ENCODE peak calls at places on chromosome 17, in six cellular contexts. K, Y, E, J, B and V are unnamed samples.

GRCh38 chr17:8623591-8623990 is 6.9 kb downstream of the MYH10 start:
- DNase-seq in Y (peak), E (no peak), K (no peak), B (no peak), J (peak), V (no peak)

GRCh38 chr17:47978324-47978723 is 7.4 kb downstream of the CDK5RAP3 start:
- DNase-seq in J (peak), B (peak), E (peak), K (peak), Y (peak), V (no peak)

GRCh38 chr17:8837438-8838075 is 29.9 kb downstream of the PIK3R6 start:
- DNase-seq in K (no peak), B (no peak), E (peak), J (no peak), Y (peak), V (no peak)

GRCh38 chr17:2849327-2849670 is 53.1 kb downstream of the RAP1GAP2 start:
- DNase-seq in K (no peak), E (no peak), Y (no peak), B (no peak), J (no peak), V (no peak)

GRCh38 chr17:4901648-4902344 is 1.1 kb downstream of the CHRNE start:
- DNase-seq in B (no peak), J (no peak), E (no peak), Y (no peak), K (no peak), V (no peak)

GRCh38 chr17:48438662-48439061 is 8.6 kb upstream of the SKAP1 start:
- DNase-seq in Y (no peak), E (no peak), B (no peak), J (no peak), K (no peak), V (no peak)

GRCh38 chr17:47776330-47777197 is 43.5 kb downstream of the TBX21 start:
- DNase-seq in E (peak), J (peak), K (no peak), B (no peak), Y (peak), V (no peak)

GRCh38 chr17:2271985-2272702 is 31.4 kb downstream of the SMG6 start:
- DNase-seq in Y (no peak), E (no peak), B (no peak), K (no peak), J (no peak), V (no peak)

GRCh38 chr17:75843577-75844529 is at the start of gene UNC13D:
- DNase-seq in B (no peak), K (no peak), J (no peak), Y (no peak), E (no peak), V (no peak)

GRCh38 chr17:1362065-1362848 is 37.8 kb downstream of the YWHAE start:
- DNase-seq in Y (peak), J (no peak), B (peak), E (no peak), K (no peak), V (no peak)

GRCh38 chr17:252456-252855 is 71.0 kb upstream of the DOC2B start:
- DNase-seq in B (peak), E (no peak), K (no peak), J (no peak), Y (no peak), V (no peak)

GRCh38 chr17:56593073-56593740 is at the start of gene NOG:
- DNase-seq in J (peak), K (no peak), B (peak), E (no peak), Y (no peak), V (no peak)

GRCh38 chr17:59154335-59154720 is 658 bp downstream of the SKA2 start:
- DNase-seq in Y (peak), K (no peak), E (peak), J (peak), B (peak), V (no peak)

GRCh38 chr17:79633154-79633553 is 22.3 kb upstream of the RBFOX3 start:
- DNase-seq in B (peak), J (no peak), E (no peak), K (no peak), Y (no peak), V (no peak)

GRCh38 chr17:47694018-47694817 is at the start of gene TBKBP1:
- DNase-seq in E (no peak), B (peak), Y (peak), J (peak), K (no peak), V (no peak)

GRCh38 chr17:49372428-49372827 is 10.4 kb upstream of the ZNF652 start:
- DNase-seq in E (no peak), K (no peak), B (no peak), J (no peak), Y (no peak), V (no peak)

GRCh38 chr17:32822996-32823395 is 53.9 kb downstream of the MYO1D start:
- DNase-seq in J (no peak), B (no peak), K (no peak), Y (no peak), E (no peak), V (no peak)

GRCh38 chr17:58415371-58416055 is 1.8 kb downstream of the RNF43 start:
- DNase-seq in B (no peak), E (peak), J (no peak), K (no peak), Y (no peak), V (no peak)

GRCh38 chr17:36755586-36755985 is 154.2 kb downstream of the MRM1 start:
- DNase-seq in K (no peak), B (no peak), Y (peak), J (peak), E (peak), V (no peak)

GRCh38 chr17:77145635-77146632 is 5.2 kb downstream of the SEC14L1 start:
- DNase-seq in Y (peak), J (peak), B (peak), E (no peak), K (no peak), V (peak)

GRCh38 chr17:77707546-77707945 is 251.0 kb upstream of the TNRC6C start:
- DNase-seq in K (no peak), J (no peak), B (no peak), Y (no peak), E (no peak), V (no peak)

GRCh38 chr17:69473801-69474170 is 59.3 kb downstream of the MAP2K6 start:
- DNase-seq in J (no peak), K (no peak), Y (peak), E (no peak), B (no peak), V (no peak)

GRCh38 chr17:51224615-51225262 is 35.1 kb downstream of the MBTD1 start:
- DNase-seq in Y (no peak), K (no peak), B (no peak), J (no peak), E (no peak), V (no peak)

GRCh38 chr17:76506408-76507328 is 5.4 kb upstream of the RHBDF2 start:
- DNase-seq in Y (peak), E (peak), B (peak), K (no peak), J (peak), V (no peak)

GRCh38 chr17:3920940-3921852 is 4.9 kb upstream of the P2RX1 start:
- DNase-seq in K (no peak), E (no peak), B (peak), J (no peak), Y (no peak), V (no peak)

GRCh38 chr17:45355087-45355486 is 38.3 kb upstream of the MAP3K14 start:
- DNase-seq in J (no peak), B (no peak), E (no peak), Y (no peak), K (no peak), V (no peak)

GRCh38 chr17:11144358-11145233 is 96.4 kb upstream of the SHISA6 start:
- DNase-seq in Y (peak), J (peak), K (no peak), B (no peak), E (peak), V (no peak)

GRCh38 chr17:31825961-31826691 is 32.9 kb downstream of the COPRS start:
- DNase-seq in K (no peak), E (peak), J (peak), B (peak), Y (peak), V (no peak)

GRCh38 chr17:65794572-65794971 is 233.1 kb upstream of the AXIN2 start:
- DNase-seq in Y (peak), B (no peak), J (peak), E (peak), K (no peak), V (no peak)

GRCh38 chr17:78669975-78670518 is 92.9 kb upstream of the DNAH17 start:
- DNase-seq in E (no peak), K (no peak), J (no peak), Y (no peak), B (peak), V (no peak)

GRCh38 chr17:17805575-17805974 is 31.2 kb downstream of the SREBF1 start:
- DNase-seq in Y (no peak), K (no peak), J (no peak), B (no peak), E (no peak), V (no peak)

GRCh38 chr17:5209396-5209795 is 17.7 kb upstream of the ZNF594 start:
- DNase-seq in J (no peak), E (no peak), B (no peak), Y (no peak), K (no peak), V (no peak)

GRCh38 chr17:6092923-6093468 is 22.8 kb downstream of the WSCD1 start:
- DNase-seq in K (no peak), E (no peak), Y (no peak), J (no peak), B (peak), V (no peak)

GRCh38 chr17:72125742-72126141 is 4.9 kb downstream of the SOX9 start:
- DNase-seq in K (no peak), B (no peak), Y (peak), J (peak), E (peak), V (no peak)

DNA sequence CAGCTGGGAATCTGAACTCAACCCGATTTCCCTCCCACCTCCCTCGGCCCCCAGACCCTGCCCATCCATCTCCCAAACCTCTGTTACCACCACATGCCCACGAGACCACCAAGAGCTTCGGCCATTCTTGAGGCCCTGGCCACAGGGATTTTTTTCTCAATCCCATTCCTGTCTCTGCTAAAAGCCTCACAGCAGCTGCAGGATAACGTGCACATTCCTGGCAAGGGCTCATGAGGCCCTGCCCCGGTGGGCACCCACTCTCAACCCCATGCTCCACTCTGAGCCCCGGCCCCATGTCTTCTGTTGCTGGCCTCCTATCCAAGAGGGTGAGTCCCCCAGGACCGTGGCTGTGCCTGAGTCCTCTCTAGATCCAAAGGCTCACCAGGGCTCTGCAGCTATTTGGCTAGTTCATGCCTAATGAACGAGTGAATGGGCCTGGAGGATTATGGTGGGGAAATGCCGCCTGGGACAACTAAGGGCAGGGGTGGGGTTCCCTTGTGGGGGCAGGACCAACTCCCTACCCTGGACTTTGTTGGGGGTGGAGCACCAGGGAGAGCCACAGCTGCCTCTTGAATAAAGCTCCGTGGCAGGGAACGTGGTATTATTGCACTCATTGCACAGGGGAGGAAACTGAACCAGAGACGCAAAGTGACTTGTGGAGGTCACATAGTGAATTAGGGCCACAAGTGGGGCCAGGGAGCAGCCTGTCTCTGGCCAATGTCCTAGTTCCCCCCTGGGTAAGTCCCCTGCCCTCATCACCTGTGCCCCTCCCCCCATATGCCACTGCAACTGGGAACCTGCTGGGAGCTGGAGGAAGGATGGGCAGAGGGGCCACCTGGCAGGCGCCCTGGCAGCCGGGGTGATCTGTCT is 113.8 kb upstream of the SMURF2 start:
- DNase-seq in Y (no peak), J (no peak), K (no peak), B (no peak), E (no peak), V (no peak)
- H3K4me3 ChIP-seq in Y (no peak), J (no peak), K (no peak), B (no peak), E (no peak), V (no peak)

GRCh38 chr17:81647640-81648012 is 8.7 kb downstream of the PDE6G start:
- DNase-seq in J (no peak), B (no peak), E (no peak), Y (no peak), K (no peak), V (no peak)
- H3K4me3 ChIP-seq in J (no peak), B (no peak), E (no peak), Y (no peak), K (no peak), V (no peak)

DNA sequence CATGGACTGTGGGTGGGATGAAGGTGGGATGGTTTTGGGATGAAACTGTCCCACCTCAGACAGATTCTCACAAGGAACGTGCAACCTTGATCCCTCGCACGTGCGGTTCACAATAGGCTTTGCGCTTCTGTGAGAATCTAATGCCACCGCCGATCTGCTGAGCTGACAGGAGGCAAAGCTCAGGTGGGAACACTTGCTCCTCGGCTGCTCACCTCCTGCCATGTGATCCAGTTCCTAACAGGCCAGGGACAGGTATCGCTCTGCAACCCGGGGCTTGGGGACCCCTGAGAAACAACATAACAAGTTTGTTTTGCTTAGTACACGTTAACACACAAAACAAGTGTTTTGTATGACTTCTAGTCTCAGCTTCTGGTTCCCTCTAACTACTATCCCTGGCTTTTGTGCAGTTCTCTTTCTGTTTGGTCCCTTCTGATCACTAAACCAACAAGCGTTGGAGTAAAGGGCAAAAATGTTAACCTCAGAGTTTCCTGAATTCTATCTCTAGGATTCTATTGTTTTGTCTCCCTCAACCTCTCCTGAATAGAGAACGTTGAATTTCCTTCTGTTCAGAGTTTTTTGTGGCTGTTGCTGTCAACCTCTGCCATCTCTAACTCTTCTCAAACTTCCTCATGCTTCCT is 7.8 kb upstream of the KRTAP3-1 start:
- DNase-seq in E (no peak), J (no peak), Y (no peak), B (no peak), K (no peak), V (no peak)
- H3K4me3 ChIP-seq in E (no peak), J (no peak), Y (no peak), B (no peak), K (no peak), V (no peak)

GRCh38 chr17:43559161-43559816 is 13.1 kb upstream of the ETV4 start:
- DNase-seq in Y (no peak), K (no peak), J (no peak), B (no peak), E (no peak), V (no peak)

GRCh38 chr17:43563262-43564079 is 17.3 kb upstream of the ETV4 start:
- DNase-seq in J (no peak), K (no peak), Y (no peak), B (no peak), E (no peak), V (no peak)

GRCh38 chr17:43564080-43564594 is 18.0 kb upstream of the ETV4 start:
- DNase-seq in J (no peak), E (no peak), K (no peak), Y (no peak), B (no peak), V (no peak)

GRCh38 chr17:43560461-43561427 is 14.6 kb upstream of the ETV4 start:
- DNase-seq in Y (no peak), E (no peak), B (no peak), K (no peak), J (no peak), V (no peak)

DNA sequence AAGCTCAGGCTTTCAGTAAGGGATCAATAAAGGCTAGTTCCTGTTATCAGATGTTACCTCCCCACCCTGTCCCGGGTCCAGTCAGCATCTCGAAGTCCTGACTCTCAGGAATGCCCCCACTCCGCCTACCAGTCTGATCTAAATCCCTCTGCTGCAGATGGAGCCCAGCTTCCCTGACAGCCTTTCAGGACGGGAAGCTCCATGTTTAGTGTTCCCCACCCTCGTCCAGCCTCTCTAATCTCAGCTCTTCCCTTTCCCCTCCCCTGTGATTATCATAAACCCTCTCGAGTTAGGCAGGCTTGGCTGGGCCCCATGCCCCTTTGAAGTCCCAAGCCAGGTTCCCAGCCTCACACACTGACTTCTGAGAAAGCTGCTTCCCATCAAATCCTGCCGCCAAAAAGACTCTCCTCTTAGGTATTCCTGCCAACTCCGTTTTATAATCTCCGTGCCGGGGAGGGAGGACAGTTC is 16.6 kb upstream of the ETV4 start:
- DNase-seq in E (no peak), Y (no peak), B (no peak), K (no peak), J (no peak), V (no peak)
- H3K4me3 ChIP-seq in E (no peak), Y (no peak), B (no peak), K (no peak), J (no peak), V (no peak)

GRCh38 chr17:73901249-73901648 is 257.0 kb upstream of the SDK2 start:
- DNase-seq in K (no peak), J (no peak), B (no peak), E (no peak), Y (no peak), V (no peak)
- H3K4me3 ChIP-seq in K (no peak), J (no peak), B (no peak), E (no peak), Y (no peak), V (no peak)

DNA sequence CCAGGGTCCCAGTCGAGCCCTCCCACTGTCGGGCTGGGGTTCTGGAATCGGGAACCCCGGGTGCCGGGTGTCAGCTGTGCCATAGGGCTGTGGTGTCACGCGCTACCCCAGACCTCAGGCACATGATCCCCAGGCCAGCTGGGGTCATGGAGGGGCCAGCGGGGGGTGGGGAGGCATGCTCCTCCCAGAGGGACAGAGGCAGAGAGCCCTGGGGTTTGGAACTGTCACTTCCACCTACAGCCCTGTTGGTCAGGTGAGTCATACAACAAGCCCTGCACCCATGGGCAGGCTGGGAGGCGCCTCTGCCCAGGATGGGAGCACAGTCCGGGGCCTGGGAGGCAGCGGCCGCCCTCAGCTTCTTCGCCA is 63.0 kb downstream of the BAIAP2 start:
- DNase-seq in Y (no peak), E (peak), J (peak), B (no peak), K (no peak), V (no peak)
- H3K4me3 ChIP-seq in Y (peak), E (no peak), J (peak), B (no peak), K (peak), V (no peak)

GRCh38 chr17:60364006-60364405 is 27.9 kb downstream of the USP32 start:
- DNase-seq in J (no peak), E (no peak), K (no peak), Y (no peak), B (no peak), V (no peak)
- H3K4me3 ChIP-seq in J (no peak), E (no peak), K (no peak), Y (no peak), B (no peak), V (no peak)

GRCh38 chr17:74543406-74543805 is 2.5 kb downstream of the CD300C start:
- DNase-seq in Y (no peak), K (no peak), E (no peak), J (no peak), B (no peak), V (no peak)

GRCh38 chr17:74546586-74546985 is 671 bp upstream of the CD300C start:
- DNase-seq in Y (no peak), B (no peak), K (no peak), J (no peak), E (no peak), V (no peak)

GRCh38 chr17:74545456-74546230 is at the start of gene CD300C:
- DNase-seq in Y (no peak), K (no peak), J (no peak), B (no peak), E (no peak), V (no peak)

GRCh38 chr17:74543891-74544760 is 1.8 kb downstream of the CD300C start:
- DNase-seq in B (no peak), K (no peak), Y (no peak), E (no peak), J (no peak), V (no peak)

DNA sequence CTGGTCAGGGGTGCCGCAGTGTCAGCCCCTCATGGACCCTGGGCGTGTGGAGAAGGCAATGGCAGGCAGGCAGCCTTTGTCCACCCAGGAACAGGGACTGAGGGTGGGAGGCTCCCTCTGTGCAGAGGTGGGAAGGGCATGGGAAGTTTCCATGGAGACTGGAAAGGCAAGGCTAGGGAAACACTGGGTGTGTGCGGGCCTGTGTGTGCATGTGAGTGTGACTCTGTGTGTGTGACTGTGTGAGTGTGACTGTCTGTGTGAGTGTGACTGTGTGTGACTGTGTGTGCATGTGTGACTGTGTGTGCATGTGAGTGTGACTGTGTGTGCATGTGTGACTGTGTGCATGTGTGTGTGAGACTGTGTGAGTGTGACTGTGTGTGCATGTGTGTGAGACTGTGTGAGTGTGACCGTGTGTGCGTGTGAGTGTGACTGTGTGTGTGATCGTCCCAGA is 899 bp downstream of the CD300C start:
- DNase-seq in E (no peak), Y (no peak), B (no peak), K (no peak), J (no peak), V (no peak)
- H3K4me3 ChIP-seq in E (no peak), Y (no peak), B (no peak), K (no peak), J (no peak), V (no peak)